ENCODE peak calls at places on chromosomes 4 and X, in eight cellular contexts. L is glutamatergic neuron, J is endothelial cell, F is sigmoid colon, R is fibroblast of mammary gland, I is spleen, X is tibial artery, E is heart left ventricle. S is an unnamed sample.

GRCh38 chrX:131564553-131565229 is 20.8 kb downstream of the OR13H1 start:
- DNase-seq in L (no peak), J (no peak), F (no peak), R (no peak), I (no peak), X (no peak), E (no peak), S (no peak)

GRCh38 chrX:69133561-69134542 is 31.4 kb downstream of the PJA1 start:
- DNase-seq in L (peak), J (peak), F (no peak), R (peak), I (no peak), X (no peak), E (no peak), S (peak)

GRCh38 chr4:184815046-184815877 is 10.5 kb downstream of the ACSL1 start:
- DNase-seq in L (no peak), J (no peak), F (peak), R (peak), I (peak), X (peak), E (peak), S (no peak)

GRCh38 chr4:84051728-84052127 is 447.4 kb downstream of the NKX6-1 start:
- DNase-seq in L (no peak), J (no peak), F (no peak), R (no peak), I (no peak), X (no peak), E (no peak), S (no peak)

GRCh38 chr4:108193891-108194672 is 25.4 kb upstream of the LEF1 start:
- DNase-seq in L (no peak), J (no peak), F (no peak), R (peak), I (no peak), X (no peak), E (no peak), S (no peak)

GRCh38 chrX:135477576-135477975 is 42.9 kb upstream of the INTS6L start:
- DNase-seq in L (peak), J (peak), F (peak), R (peak), I (no peak), X (peak), E (peak), S (peak)

GRCh38 chr4:2352729-2353221 is 65.7 kb downstream of the ZFYVE28 start:
- DNase-seq in L (no peak), J (no peak), F (peak), R (no peak), I (no peak), X (no peak), E (no peak), S (no peak)

GRCh38 chr4:139488442-139488841 is 34.5 kb downstream of the RAB33B start:
- DNase-seq in L (no peak), J (no peak), F (no peak), R (no peak), I (no peak), X (no peak), E (no peak), S (no peak)

GRCh38 chr4:22986262-22986661 is 293.5 kb downstream of the GBA3 start:
- DNase-seq in L (no peak), J (no peak), F (no peak), R (no peak), I (no peak), X (no peak), E (no peak), S (no peak)

GRCh38 chr4:72842323-72842722 is 227.2 kb downstream of the COX18 start:
- DNase-seq in L (no peak), J (no peak), F (no peak), R (no peak), I (no peak), X (no peak), E (no peak), S (no peak)

GRCh38 chrX:132636080-132636479 is 147.2 kb upstream of the MBNL3 start:
- DNase-seq in L (no peak), J (no peak), F (no peak), R (peak), I (no peak), X (no peak), E (no peak), S (no peak)

GRCh38 chr4:48047896-48048295 is 31.3 kb downstream of the NIPAL1 start:
- DNase-seq in L (no peak), J (no peak), F (no peak), R (no peak), I (no peak), X (no peak), E (peak), S (no peak)

GRCh38 chr4:54368861-54369260 is 139.8 kb downstream of the PDGFRA start:
- DNase-seq in L (no peak), J (no peak), F (no peak), R (no peak), I (no peak), X (no peak), E (no peak), S (no peak)

GRCh38 chrX:10636337-10636736 is 16.0 kb upstream of the MID1 start:
- DNase-seq in L (peak), J (peak), F (no peak), R (peak), I (no peak), X (peak), E (peak), S (no peak)

GRCh38 chr4:45621926-45622325 is 501.9 kb downstream of the GABRG1 start:
- DNase-seq in L (no peak), J (no peak), F (no peak), R (peak), I (no peak), X (no peak), E (no peak), S (no peak)

GRCh38 chr4:147060171-147060931 is 114.7 kb upstream of the TTC29 start:
- DNase-seq in L (no peak), J (no peak), F (no peak), R (peak), I (no peak), X (peak), E (no peak), S (no peak)

GRCh38 chr4:19304028-19304427 is 947.7 kb upstream of the SLIT2 start:
- DNase-seq in L (no peak), J (no peak), F (no peak), R (peak), I (no peak), X (no peak), E (no peak), S (no peak)

GRCh38 chr4:19309365-19309764 is 942.3 kb upstream of the SLIT2 start:
- DNase-seq in L (no peak), J (no peak), F (no peak), R (peak), I (no peak), X (no peak), E (no peak), S (no peak)
- TF ChIP-seq CTCF in L (no peak), J (no peak), F (no peak), R (peak), I (peak), X (peak), E (peak), S (no peak)

DNA sequence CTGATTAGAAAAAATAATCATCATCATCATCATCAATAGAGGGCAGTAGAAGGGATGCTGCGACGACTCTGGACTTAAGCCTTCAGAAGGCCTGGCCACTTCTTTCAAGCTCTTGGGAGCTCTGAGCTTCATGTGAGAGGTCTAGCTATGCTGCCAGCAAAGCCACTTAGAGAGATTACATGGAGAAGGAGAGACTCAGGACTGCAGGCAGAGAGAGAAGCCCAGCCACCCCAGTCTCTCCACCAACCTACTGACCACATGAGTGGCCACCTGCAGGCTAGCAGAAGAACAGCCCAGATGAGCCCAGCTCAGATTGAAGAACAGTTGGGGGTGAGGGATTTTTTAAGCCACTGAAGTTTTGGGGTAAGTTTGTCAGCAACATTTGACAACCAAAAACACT is 17.1 kb upstream of the TMEM150C start:
- DNase-seq in L (no peak), J (no peak), F (no peak), R (peak), I (no peak), X (no peak), E (no peak), S (no peak)
- TF ChIP-seq CTCF in L (no peak), J (peak), F (no peak), R (peak), I (no peak), X (no peak), E (no peak), S (peak)

GRCh38 chr4:157291071-157291470 is 70.5 kb downstream of the GRIA2 start:
- DNase-seq in L (no peak), J (no peak), F (no peak), R (peak), I (no peak), X (no peak), E (no peak), S (no peak)
- TF ChIP-seq CTCF in L (no peak), J (no peak), F (no peak), R (peak), I (no peak), X (no peak), E (no peak), S (no peak)

GRCh38 chrX:129782015-129782495 is 2.3 kb downstream of the SASH3 start:
- DNase-seq in L (no peak), J (no peak), F (no peak), R (no peak), I (no peak), X (no peak), E (no peak), S (no peak)
- TF ChIP-seq CTCF in L (no peak), J (no peak), F (no peak), R (no peak), I (no peak), X (no peak), E (no peak), S (no peak)

GRCh38 chr4:32145987-32146386 is 1425.8 kb downstream of the PCDH7 start:
- DNase-seq in L (no peak), J (peak), F (no peak), R (no peak), I (no peak), X (no peak), E (no peak), S (no peak)
- TF ChIP-seq CTCF in L (no peak), J (no peak), F (no peak), R (no peak), I (no peak), X (no peak), E (no peak), S (no peak)

S was measured in neural crest cell.